ENCODE peak calls at places on chromosomes 12 and 14, in nine cellular contexts. Z, V, W, U, N, I, D, L and M are unnamed samples.
A peak's percentile ranks its signal among the peaks of the same experiment; 100 is the strongest.

GRCh38 chr12:30098677-30099076 is 314.9 kb upstream of the TMTC1 start:
- DNase-seq in Z (no peak), V (no peak), W (no peak), U (no peak), N (no peak), I (no peak), D (no peak), L (no peak), M (no peak)

GRCh38 chr12:4562034-4562657 is at the start of gene DYRK4:
- DNase-seq in Z (peak; percentile 64), V (peak; percentile 31), W (no peak), U (peak; percentile 82), N (peak; percentile 95), I (peak; percentile 33), D (peak; percentile 75), L (peak; percentile 92), M (no peak)

GRCh38 chr12:100142851-100143559 is at the start of gene BLTP3B:
- DNase-seq in Z (peak; percentile 88), V (peak; percentile 90), W (peak; percentile 86), U (peak; percentile 95), N (peak; percentile 94), I (peak; percentile 78), D (peak; percentile 93), L (peak; percentile 94), M (no peak)

GRCh38 chr14:31411218-31411727 is 9.1 kb downstream of the HEATR5A start:
- DNase-seq in Z (no peak), V (no peak), W (no peak), U (no peak), N (no peak), I (no peak), D (no peak), L (no peak), M (no peak)

GRCh38 chr14:51513281-51513680 is 138.4 kb upstream of the FRMD6 start:
- DNase-seq in Z (no peak), V (no peak), W (no peak), U (no peak), N (no peak), I (no peak), D (no peak), L (no peak), M (no peak)

GRCh38 chr14:39364509-39364908 is 67.7 kb downstream of the FBXO33 start:
- DNase-seq in Z (no peak), V (no peak), W (no peak), U (no peak), N (no peak), I (no peak), D (no peak), L (no peak), M (no peak)

GRCh38 chr14:68710776-68711175 is 82.1 kb downstream of the ZFP36L1 start:
- DNase-seq in Z (no peak), V (no peak), W (no peak), U (no peak), N (no peak), I (no peak), D (no peak), L (no peak), M (no peak)

GRCh38 chr12:92192361-92192760 is 46.7 kb upstream of the BTG1 start:
- DNase-seq in Z (no peak), V (no peak), W (no peak), U (no peak), N (no peak), I (no peak), D (no peak), L (no peak), M (no peak)

GRCh38 chr12:2242816-2243215 is 190.0 kb downstream of the CACNA1C start:
- DNase-seq in Z (no peak), V (no peak), W (no peak), U (no peak), N (no peak), I (no peak), D (no peak), L (no peak), M (no peak)

GRCh38 chr12:60162988-60163720 is 567.3 kb downstream of the SLC16A7 start:
- DNase-seq in Z (no peak), V (no peak), W (no peak), U (no peak), N (peak; percentile 30), I (no peak), D (no peak), L (no peak), M (no peak)

GRCh38 chr14:39890026-39890425 is 457.8 kb upstream of the FBXO33 start:
- DNase-seq in Z (no peak), V (no peak), W (no peak), U (no peak), N (no peak), I (no peak), D (no peak), L (no peak), M (no peak)

GRCh38 chr12:1594045-1594294 is 411 bp downstream of the FBXL14 start:
- DNase-seq in Z (no peak), V (peak; percentile 54), W (no peak), U (peak; percentile 84), N (no peak), I (no peak), D (peak; percentile 71), L (peak; percentile 76), M (no peak)

GRCh38 chr12:85089792-85090191 is 53.6 kb downstream of the LRRIQ1 start:
- DNase-seq in Z (no peak), V (no peak), W (no peak), U (no peak), N (no peak), I (no peak), D (no peak), L (no peak), M (no peak)

DNA sequence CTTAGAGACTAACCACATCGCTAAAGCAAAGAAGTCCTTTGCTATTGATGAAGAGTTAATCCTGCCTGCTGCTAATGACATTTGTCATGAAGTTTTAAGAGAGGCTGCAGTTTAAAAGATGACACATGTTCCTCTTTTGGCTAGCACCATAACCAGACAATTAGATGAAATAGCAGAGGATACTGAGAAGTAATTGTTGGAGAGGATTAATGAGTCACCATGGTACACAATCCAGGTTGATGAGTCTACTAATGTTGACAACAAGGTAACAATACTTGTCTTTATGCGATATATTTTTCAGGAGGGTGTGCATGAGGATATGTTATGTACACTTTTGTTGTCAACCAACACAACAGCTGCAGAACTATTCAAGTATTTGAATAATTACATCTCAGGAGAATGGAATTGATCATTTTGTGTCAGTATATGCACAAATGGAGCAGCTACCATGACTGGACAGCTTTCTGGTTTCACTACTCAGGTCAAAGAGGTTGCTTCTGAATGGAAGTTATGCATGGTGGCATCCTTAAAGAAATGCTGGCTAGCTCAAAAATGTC is 56.7 kb downstream of the LRRIQ1 start:
- DNase-seq in Z (no peak), V (no peak), W (no peak), U (no peak), N (no peak), I (no peak), D (no peak), L (no peak), M (peak; percentile 52)
- H3K4me3 ChIP-seq in Z (no peak overlapping the region), V (no peak overlapping the region), W (no peak overlapping the region), U (no peak overlapping the region), N (no peak overlapping the region), I (no peak overlapping the region), D (no peak overlapping the region), L (no peak overlapping the region), M (no peak overlapping the region)

DNA sequence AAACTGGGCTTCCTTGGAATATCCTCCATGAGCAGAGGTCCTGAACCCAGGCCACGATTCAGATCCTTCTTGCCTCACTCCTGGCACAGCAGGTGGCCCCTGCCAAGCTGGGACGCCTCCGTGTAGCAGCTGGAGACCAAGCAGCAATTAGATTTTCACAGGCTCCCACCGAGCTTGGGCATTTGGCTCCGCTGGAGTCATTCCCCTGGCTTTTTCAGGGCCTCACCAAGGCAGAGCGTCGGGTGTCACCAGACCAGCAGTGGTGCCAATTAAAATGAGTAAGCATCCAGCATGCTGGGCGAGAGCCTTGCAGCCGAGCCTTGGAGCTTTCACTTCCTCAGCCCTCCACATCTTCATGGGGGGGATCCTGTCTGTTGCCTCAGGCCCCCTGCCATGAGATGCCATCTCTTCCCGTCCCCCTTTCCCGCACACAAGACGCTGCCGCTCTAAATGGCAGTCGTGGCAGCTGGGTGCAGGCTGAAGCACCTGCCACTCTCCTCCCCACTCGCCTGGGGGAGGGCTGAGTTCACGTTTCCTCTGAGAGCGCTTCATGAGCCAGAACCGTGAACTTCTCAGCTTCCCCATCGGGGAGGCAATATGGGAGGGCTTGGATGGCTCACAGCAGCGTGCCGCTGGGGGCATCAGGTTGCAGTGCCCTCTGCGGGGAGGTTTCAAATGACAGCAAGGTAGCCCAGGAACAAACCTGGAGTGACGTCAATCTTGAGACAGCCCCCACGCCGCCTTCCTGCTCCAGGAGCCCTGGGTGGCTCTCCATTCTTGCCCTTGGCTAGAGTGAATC is 11.7 kb downstream of the TPCN1 start:
- DNase-seq in Z (no peak), V (no peak), W (peak; percentile 53), U (peak; percentile 91), N (peak; percentile 29), I (no peak), D (peak; percentile 57), L (peak; percentile 44), M (no peak)
- H3K36me3 ChIP-seq in Z (no peaks in the 10 kb centered on the region), V (no peaks in the 10 kb centered on the region), W (peaks cover 21% of the 10 kb centered on the region), U (peaks cover 24% of the 10 kb centered on the region), N (no peaks in the 10 kb centered on the region), I (peaks cover 17% of the 10 kb centered on the region), D (no peaks in the 10 kb centered on the region), L (peaks cover 14% of the 10 kb centered on the region), M (peaks cover 12% of the 10 kb centered on the region)

DNA sequence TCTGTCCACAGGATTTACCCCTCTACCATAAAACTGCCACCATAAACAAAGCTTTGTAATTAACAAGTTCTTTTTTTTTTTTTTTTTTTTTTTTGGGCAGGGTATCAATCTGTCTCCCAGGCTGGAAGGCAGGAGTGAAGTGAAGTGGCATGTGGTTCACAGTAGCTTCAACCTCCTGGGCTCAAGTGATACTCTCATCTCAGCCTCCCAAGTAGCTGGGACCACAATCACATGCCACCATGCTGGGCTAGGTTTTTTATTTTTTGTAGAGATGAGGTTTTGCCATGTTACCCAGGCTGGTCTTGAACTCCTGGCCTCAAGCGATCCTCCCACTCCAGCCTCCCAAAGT is 61.1 kb upstream of the NUDT4 start:
- DNase-seq in Z (no peak), V (no peak), W (no peak), U (no peak), N (no peak), I (no peak), D (no peak), L (no peak), M (no peak)
- H3K27ac ChIP-seq in Z (no peak overlapping the region), V (no peak overlapping the region), W (no peak overlapping the region), U (no peak overlapping the region), N (no peak overlapping the region), I (no peak overlapping the region), D (no peak overlapping the region), L (peak overlapping the region; percentile 86), M (no peak overlapping the region)

GRCh38 chr12:125247477-125247876 is 182.2 kb downstream of the AACS start:
- DNase-seq in Z (no peak), V (no peak), W (no peak), U (no peak), N (no peak), I (no peak), D (no peak), L (no peak), M (no peak)

GRCh38 chr12:125249932-125250331 is 184.7 kb downstream of the AACS start:
- DNase-seq in Z (no peak), V (no peak), W (no peak), U (no peak), N (no peak), I (no peak), D (no peak), L (no peak), M (no peak)

GRCh38 chr12:125245601-125246345 is 180.5 kb downstream of the AACS start:
- DNase-seq in Z (no peak), V (no peak), W (no peak), U (no peak), N (peak; percentile 14), I (no peak), D (no peak), L (no peak), M (no peak)

GRCh38 chr12:125246346-125246656 is 181.1 kb downstream of the AACS start:
- DNase-seq in Z (no peak), V (no peak), W (no peak), U (no peak), N (no peak), I (no peak), D (no peak), L (no peak), M (no peak)

GRCh38 chr12:125249066-125249824 is 184.0 kb downstream of the AACS start:
- DNase-seq in Z (no peak), V (no peak), W (no peak), U (no peak), N (no peak), I (no peak), D (no peak), L (no peak), M (no peak)
- H3K4me3 ChIP-seq in Z (no peak overlapping the region), V (no peak overlapping the region), W (no peak overlapping the region), U (no peak overlapping the region), N (no peak overlapping the region), I (no peak overlapping the region), D (no peak overlapping the region), L (no peak overlapping the region), M (no peak overlapping the region)